ENCODE peak calls at places on chromosomes 5 and 9, in seven cellular contexts. Y, H, O, L, X, N and K are unnamed samples.

GRCh38 chr9:69452110-69452780 is 127.2 kb downstream of the ENTREP1 start:
- DNase-seq in O (no peak), Y (no peak), N (no peak), X (no peak), H (peak; percentile 60), L (no peak), K (no peak)

GRCh38 chr9:127567898-127568617 is 44.0 kb upstream of the STXBP1 start:
- DNase-seq in H (no peak), L (no peak), N (no peak), Y (no peak), O (no peak), X (no peak), K (no peak)

GRCh38 chr9:81664638-81665513 is 24.5 kb downstream of the TLE1 start:
- DNase-seq in N (peak; percentile 57), Y (no peak), H (no peak), O (no peak), X (no peak), L (no peak), K (no peak)

GRCh38 chr5:113278976-113279375 is 155.8 kb downstream of the TSSK1B start:
- DNase-seq in N (no peak), O (no peak), X (peak; percentile 14), Y (no peak), L (no peak), H (no peak), K (no peak)

GRCh38 chr5:101679816-101680215 is 616.3 kb downstream of the SLCO4C1 start:
- DNase-seq in L (no peak), N (no peak), O (no peak), H (no peak), Y (no peak), X (peak; percentile 51), K (no peak)

GRCh38 chr5:65037845-65038815 is 269.4 kb downstream of the CWC27 start:
- DNase-seq in L (no peak), Y (no peak), N (peak; percentile 68), O (no peak), H (no peak), X (no peak), K (no peak)

GRCh38 chr9:13267743-13268142 is 11.7 kb downstream of the MPDZ start:
- DNase-seq in Y (no peak), H (peak; percentile 61), L (no peak), N (no peak), X (peak; percentile 80), O (no peak), K (no peak)

GRCh38 chr5:24850911-24851310 is 206.1 kb upstream of the CDH10 start:
- DNase-seq in O (no peak), X (no peak), L (no peak), H (no peak), N (no peak), Y (no peak), K (no peak)

GRCh38 chr5:27315541-27316282 is 277.3 kb upstream of the CDH9 start:
- DNase-seq in O (no peak), L (no peak), X (peak; percentile 82), H (no peak), Y (no peak), N (no peak), K (no peak)

GRCh38 chr9:121073038-121073437 is 1.7 kb upstream of the CNTRL start:
- DNase-seq in H (no peak), O (peak; percentile 56), N (peak; percentile 65), X (peak; percentile 89), Y (peak; percentile 39), L (peak; percentile 57), K (peak; percentile 36)

GRCh38 chr5:172412724-172413260 is 41.5 kb downstream of the SH3PXD2B start:
- DNase-seq in X (peak; percentile 98), Y (peak; percentile 58), N (no peak), O (peak; percentile 92), L (peak; percentile 88), H (peak; percentile 80), K (peak; percentile 91)

GRCh38 chr5:168085321-168086040 is 206.0 kb upstream of the WWC1 start:
- DNase-seq in N (no peak), L (no peak), Y (no peak), H (no peak), X (no peak), O (no peak), K (no peak)

GRCh38 chr9:13292158-13292557 is 12.7 kb upstream of the MPDZ start:
- DNase-seq in H (no peak), Y (no peak), L (no peak), N (no peak), X (no peak), O (no peak), K (no peak)

GRCh38 chr9:103798620-103799019 is 295.5 kb upstream of the SMC2 start:
- DNase-seq in O (no peak), X (no peak), N (no peak), L (no peak), H (peak; percentile 65), Y (no peak), K (no peak)

GRCh38 chr5:83474986-83475385 is 3.4 kb downstream of the VCAN start:
- DNase-seq in O (no peak), Y (no peak), H (no peak), L (no peak), X (no peak), N (no peak), K (no peak)
- H3K27me3 ChIP-seq in O (peaks cover 29% of the 10 kb centered on the region), Y (peaks cover 57% of the 10 kb centered on the region), H (peaks cover 14% of the 10 kb centered on the region), L (peaks cover 47% of the 10 kb centered on the region), X (no peaks in the 10 kb centered on the region), N (peaks cover 3% of the 10 kb centered on the region), K (peaks cover 98% of the 10 kb centered on the region)

GRCh38 chr5:88140396-88140862 is 128.2 kb downstream of the TMEM161B start:
- DNase-seq in O (peak; percentile 27), L (peak; percentile 75), N (no peak), Y (peak; percentile 44), X (no peak), H (no peak), K (no peak)
- H3K27ac ChIP-seq in O (no peak overlapping the region), L (no peak overlapping the region), N (no peak overlapping the region), Y (no peak overlapping the region), X (no peak overlapping the region), H (no peak overlapping the region), K (peak overlapping the region; percentile 56)

GRCh38 chr5:173895766-173896165 is 7.6 kb downstream of the CPEB4 start:
- DNase-seq in X (no peak), N (no peak), O (no peak), H (peak; percentile 57), Y (no peak), L (no peak), K (no peak)

GRCh38 chr5:173891367-173891766 is 3.2 kb downstream of the CPEB4 start:
- DNase-seq in N (no peak), Y (no peak), X (no peak), O (no peak), L (no peak), H (no peak), K (no peak)

GRCh38 chr5:173890195-173890951 is 2.2 kb downstream of the CPEB4 start:
- DNase-seq in O (peak; percentile 59), Y (no peak), L (no peak), N (no peak), X (peak; percentile 45), H (no peak), K (peak; percentile 38)

GRCh38 chr5:173896631-173897030 is 8.5 kb downstream of the CPEB4 start:
- DNase-seq in Y (no peak), O (no peak), N (no peak), L (no peak), X (no peak), H (no peak), K (no peak)

DNA sequence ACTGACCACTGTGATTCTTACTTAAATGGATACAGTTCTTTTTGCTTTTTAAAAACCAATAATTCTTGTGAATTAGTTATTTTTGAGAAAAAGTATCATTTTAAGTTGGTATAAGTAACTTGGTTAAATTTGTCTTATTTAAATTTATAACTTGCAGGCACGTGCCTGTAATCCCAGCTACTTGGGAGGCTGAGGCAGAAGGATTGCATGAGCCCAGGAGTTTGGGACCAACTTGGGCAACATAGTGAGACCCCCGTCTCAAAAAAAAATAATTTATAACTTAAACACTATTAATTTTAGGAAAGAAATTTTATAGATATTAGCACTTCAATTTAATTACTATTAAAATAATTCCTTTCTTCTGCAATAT is 5.0 kb downstream of the CPEB4 start:
- DNase-seq in L (no peak), N (no peak), H (no peak), O (no peak), X (no peak), Y (no peak), K (no peak)
- H3K27me3 ChIP-seq in L (no peaks in the 10 kb centered on the region), N (no peaks in the 10 kb centered on the region), H (no peaks in the 10 kb centered on the region), O (no peaks in the 10 kb centered on the region), X (no peaks in the 10 kb centered on the region), Y (no peaks in the 10 kb centered on the region), K (no peaks in the 10 kb centered on the region)

DNA sequence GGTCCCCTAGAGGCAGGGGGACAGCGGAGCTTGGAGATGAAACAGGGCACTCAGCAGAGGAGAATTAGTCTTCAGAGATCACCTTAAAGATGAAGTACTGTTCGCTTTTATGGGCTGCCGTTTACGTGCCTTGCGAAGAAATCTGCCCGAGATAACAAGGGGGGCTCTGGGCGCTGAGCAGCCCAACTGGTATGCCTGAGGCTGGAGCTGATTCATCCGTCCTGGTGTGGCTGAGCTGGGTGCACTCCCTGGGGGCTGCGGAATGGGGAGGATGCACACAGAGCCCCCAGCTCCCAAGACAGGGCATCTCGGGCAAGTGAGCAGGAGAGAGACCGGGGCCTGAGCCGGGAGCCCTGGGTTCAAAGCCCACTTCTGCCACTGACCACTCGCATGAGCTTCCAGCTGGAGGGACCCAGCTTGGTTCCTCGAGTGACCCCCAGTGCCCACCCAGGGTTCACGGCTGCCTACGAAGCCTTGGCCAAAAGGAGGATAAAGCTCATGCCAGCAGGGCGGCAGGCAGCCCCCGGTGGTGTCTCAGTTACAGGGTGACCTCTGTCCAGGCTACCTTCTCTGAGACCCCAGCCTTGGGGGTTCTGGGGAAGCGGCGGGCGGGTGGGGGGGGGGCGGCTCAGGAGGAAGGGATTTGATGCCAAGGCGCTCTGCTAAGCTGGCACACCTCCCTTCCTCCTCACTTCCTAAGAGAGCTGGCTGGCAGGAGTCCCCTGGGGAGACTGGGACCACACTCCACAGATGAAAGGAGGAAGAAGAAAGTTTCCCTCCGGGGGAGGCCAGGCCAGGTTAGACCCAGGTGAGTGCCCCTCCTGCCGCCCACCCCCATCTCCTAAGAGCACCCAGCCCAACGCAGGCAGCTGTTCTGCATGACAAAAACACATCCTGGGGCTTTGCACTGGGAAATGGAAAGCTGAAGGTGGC is 5.7 kb downstream of the FIBCD1 start:
- DNase-seq in N (no peak), O (peak; percentile 46), L (no peak), X (peak; percentile 81), H (peak; percentile 59), Y (no peak), K (no peak)
- H3K27ac ChIP-seq in N (no peak overlapping the region), O (peak overlapping the region; percentile 60), L (no peak overlapping the region), X (peak overlapping the region; percentile 83), H (no peak overlapping the region), Y (no peak overlapping the region), K (peak overlapping the region; percentile 79)